ENCODE peak calls at places on chromosomes 16 and 17, in four cellular contexts. P is upper lobe of right lung, Z is fibroblast of lung, N is tibial nerve. R is an unnamed sample.

GRCh38 chr16:49463529-49463928 is 89.9 kb downstream of the C16orf78 start:
- DNase-seq in P (no peak), Z (no peak), N (no peak), R (no peak)

GRCh38 chr17:47735536-47736011 is 2.5 kb downstream of the TBX21 start:
- DNase-seq in P (peak), Z (no peak), N (no peak), R (no peak)

GRCh38 chr17:32671891-32672290 is 185.1 kb downstream of the CDK5R1 start:
- DNase-seq in P (no peak), Z (peak), N (peak), R (peak)

GRCh38 chr16:983044-984030 is 1.8 kb downstream of the SOX8 start:
- DNase-seq in P (no peak), Z (no peak), N (no peak), R (no peak)

GRCh38 chr17:75288784-75289121 is 480 bp downstream of the SLC25A19 start:
- DNase-seq in P (peak), Z (no peak), N (no peak), R (no peak)

GRCh38 chr16:68902376-68903345 is 59.3 kb downstream of the TANGO6 start:
- DNase-seq in P (no peak), Z (peak), N (no peak), R (peak)

GRCh38 chr17:56320443-56320842 is 167.2 kb downstream of the ANKFN1 start:
- DNase-seq in P (no peak), Z (no peak), N (no peak), R (no peak)

GRCh38 chr17:17366941-17367885 is 64.0 kb downstream of the NT5M start:
- DNase-seq in P (peak), Z (no peak), N (no peak), R (peak)

GRCh38 chr17:21287703-21288449 is 3.4 kb downstream of the MAP2K3 start:
- DNase-seq in P (peak), Z (peak), N (peak), R (peak)

GRCh38 chr17:17511971-17512858 is 16.0 kb upstream of the RASD1 start:
- DNase-seq in P (no peak), Z (peak), N (no peak), R (peak)

GRCh38 chr16:23424292-23424958 is 28.6 kb downstream of the COG7 start:
- DNase-seq in P (peak), Z (peak), N (no peak), R (no peak)

GRCh38 chr16:31385680-31386079 is 7.5 kb upstream of the ITGAD start:
- DNase-seq in P (no peak), Z (no peak), N (no peak), R (no peak)

GRCh38 chr17:29722411-29723198 is 99.9 kb upstream of the CORO6 start:
- DNase-seq in P (no peak), Z (peak), N (peak), R (peak)

GRCh38 chr17:29125651-29126050 is 54.5 kb downstream of the MYO18A start:
- DNase-seq in P (no peak), Z (no peak), N (no peak), R (no peak)

GRCh38 chr16:81524382-81524781 is 79.8 kb downstream of the CMIP start:
- DNase-seq in P (peak), Z (no peak), N (no peak), R (no peak)

GRCh38 chr16:14527411-14528044 is 102.5 kb downstream of the PARN start:
- DNase-seq in P (no peak), Z (peak), N (peak), R (peak)

GRCh38 chr17:27533874-27534815 is 77.9 kb downstream of the KSR1 start:
- DNase-seq in P (peak), Z (peak), N (no peak), R (peak)

GRCh38 chr17:42358434-42358833 is 29.8 kb downstream of the STAT3 start:
- DNase-seq in P (no peak), Z (no peak), N (no peak), R (no peak)

GRCh38 chr17:43456661-43457361 is 27.0 kb upstream of the DHX8 start:
- DNase-seq in P (no peak), Z (peak), N (peak), R (peak)

GRCh38 chr17:38729886-38730525 is at the start of gene CISD3:
- DNase-seq in P (peak), Z (peak), N (peak), R (peak)

GRCh38 chr16:22813946-22814325 is at the start of gene HS3ST2:
- DNase-seq in P (peak), Z (no peak), N (no peak), R (peak)

GRCh38 chr16:19710991-19711545 is 7.0 kb downstream of the KNOP1 start:
- DNase-seq in P (no peak), Z (no peak), N (no peak), R (no peak)

GRCh38 chr16:787978-788398 is at the start of gene RPUSD1:
- DNase-seq in P (peak), Z (peak), N (no peak), R (no peak)

GRCh38 chr17:38748329-38749221 is at the start of gene PCGF2:
- DNase-seq in P (peak), Z (peak), N (peak), R (peak)

GRCh38 chr17:80863626-80864025 is 128.0 kb upstream of the CHMP6 start:
- DNase-seq in P (no peak), Z (no peak), N (no peak), R (no peak)

GRCh38 chr16:17364319-17365210 is 106.2 kb downstream of the XYLT1 start:
- DNase-seq in P (no peak), Z (peak), N (peak), R (peak)

GRCh38 chr17:17868637-17869522 is 32.1 kb upstream of the SREBF1 start:
- DNase-seq in P (no peak), Z (peak), N (no peak), R (peak)

GRCh38 chr17:56185491-56185890 is 32.2 kb downstream of the ANKFN1 start:
- DNase-seq in P (no peak), Z (peak), N (no peak), R (peak)

GRCh38 chr16:56985288-56985961 is 3.9 kb upstream of the NLRC5 start:
- DNase-seq in P (no peak), Z (peak), N (peak), R (peak)

GRCh38 chr17:59331929-59332889 is 754 bp downstream of the YPEL2 start:
- DNase-seq in P (peak), Z (no peak), N (peak), R (no peak)

GRCh38 chr17:17935321-17936271 is 36.6 kb downstream of the TOM1L2 start:
- DNase-seq in P (no peak), Z (peak), N (peak), R (peak)

GRCh38 chr16:2842340-2843000 is 12.4 kb downstream of the ZG16B start:
- DNase-seq in P (peak), Z (peak), N (no peak), R (peak)
- TF ChIP-seq CTCF in P (peak), Z (peak), N (no peak), R (peak)

GRCh38 chr17:50432125-50432762 is 6.2 kb downstream of the ACSF2 start:
- DNase-seq in P (no peak), Z (no peak), N (no peak), R (no peak)
- TF ChIP-seq CTCF in P (no peak), Z (no peak), N (no peak), R (no peak)

GRCh38 chr17:49254066-49254465 is 23.5 kb upstream of the PHOSPHO1 start:
- DNase-seq in P (no peak), Z (no peak), N (no peak), R (no peak)
- TF ChIP-seq CTCF in P (no peak), Z (no peak), N (no peak), R (no peak)

GRCh38 chr17:79045830-79046500 is 22.0 kb downstream of the C1QTNF1 start:
- DNase-seq in P (peak), Z (peak), N (peak), R (peak)
- TF ChIP-seq CTCF in P (peak), Z (peak), N (peak), R (peak)

GRCh38 chr17:77375526-77375916 is 234.8 kb downstream of the SEC14L1 start:
- DNase-seq in P (no peak), Z (no peak), N (no peak), R (no peak)

GRCh38 chr17:77375108-77375507 is 234.3 kb downstream of the SEC14L1 start:
- DNase-seq in P (peak), Z (no peak), N (no peak), R (no peak)

GRCh38 chr17:77373298-77374169 is 232.8 kb downstream of the SEC14L1 start:
- DNase-seq in P (peak), Z (no peak), N (peak), R (no peak)

GRCh38 chr17:77372444-77373297 is 231.9 kb downstream of the SEC14L1 start:
- DNase-seq in P (peak), Z (peak), N (peak), R (peak)

DNA sequence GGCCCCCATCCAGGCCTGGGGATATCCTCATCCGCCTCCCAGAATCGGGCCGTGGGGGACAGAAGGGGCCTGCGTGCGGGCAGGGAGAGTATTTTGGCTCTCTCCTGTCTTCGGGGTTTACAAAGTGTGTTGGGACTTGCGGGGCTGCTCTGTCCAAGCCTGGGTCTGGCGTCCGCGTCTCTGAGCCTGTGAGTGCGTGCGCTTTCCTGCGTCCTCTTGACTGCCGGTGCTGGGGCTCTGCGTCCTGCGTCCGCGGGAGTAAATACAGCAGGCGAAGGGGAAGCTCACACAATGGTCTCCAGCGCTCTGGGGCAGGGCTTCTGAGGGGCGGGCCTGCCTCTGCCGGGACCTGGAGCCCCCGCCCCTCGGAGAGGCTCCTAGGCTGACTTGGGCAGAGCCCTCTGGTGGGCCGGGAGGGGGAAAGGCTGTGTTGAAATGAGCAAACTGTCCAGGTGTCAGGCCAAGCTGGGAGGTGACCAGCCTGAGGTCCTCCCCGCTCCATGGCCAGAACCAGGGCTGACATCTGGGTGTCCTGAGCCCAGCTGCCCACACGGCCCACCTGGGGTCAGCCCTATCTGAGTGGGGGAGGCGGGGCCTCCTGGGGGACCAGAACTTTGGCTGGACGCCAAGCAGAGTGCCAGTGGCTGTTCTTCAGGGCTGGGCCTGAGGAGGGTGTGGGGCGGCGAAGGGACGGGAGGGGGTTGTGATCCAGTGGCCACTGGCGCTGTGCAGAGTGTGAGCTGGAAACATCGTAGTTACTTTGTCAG is 233.6 kb downstream of the SEC14L1 start:
- DNase-seq in P (peak), Z (peak), N (peak), R (peak)
- TF ChIP-seq CTCF in P (peak), Z (peak), N (no peak), R (peak)

DNA sequence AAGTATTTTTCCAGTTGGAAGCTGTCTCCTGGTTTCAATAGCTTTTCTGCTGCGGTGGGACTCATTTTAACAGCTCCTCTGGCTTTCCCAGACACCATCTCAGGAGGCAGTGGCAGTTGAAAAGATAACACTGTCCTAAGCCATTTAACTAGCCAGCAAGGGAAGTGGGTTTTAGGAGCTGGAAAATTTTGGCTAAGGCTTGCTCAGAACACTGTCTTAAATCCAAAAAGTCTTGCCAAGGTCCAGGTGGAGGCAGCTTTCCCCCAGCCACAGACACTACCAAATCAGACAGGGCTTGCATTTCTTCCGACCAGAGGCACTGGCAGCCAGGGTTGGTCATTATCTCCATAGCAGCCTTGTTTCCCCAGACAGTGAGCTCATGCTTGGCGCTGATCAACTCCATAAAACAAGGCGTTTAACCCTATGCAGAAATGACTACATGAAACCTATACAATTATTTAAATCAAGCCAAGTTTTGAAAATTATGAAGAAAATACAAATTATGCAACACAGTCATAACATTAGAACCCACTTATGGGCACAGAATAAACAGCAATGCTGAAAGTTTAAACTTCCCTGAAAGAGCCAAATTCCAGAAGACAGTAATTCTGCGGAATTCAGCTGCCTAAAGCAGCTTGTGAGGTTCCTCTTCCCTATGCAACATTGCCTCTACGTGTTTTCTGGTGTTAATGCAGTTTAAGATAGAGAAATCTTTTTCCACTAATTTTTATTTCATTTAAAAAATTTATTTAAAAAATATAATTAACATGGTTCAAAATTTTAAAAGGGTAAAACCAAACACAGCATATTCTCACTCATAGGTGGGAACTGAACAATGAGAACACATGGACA is 25.0 kb downstream of the GABARAPL2 start:
- DNase-seq in P (no peak), Z (peak), N (peak), R (peak)
- TF ChIP-seq CTCF in P (no peak), Z (peak), N (no peak), R (no peak)

GRCh38 chr16:24671455-24671954 is 57.9 kb upstream of the TNRC6A start:
- DNase-seq in P (no peak), Z (no peak), N (no peak), R (no peak)
- TF ChIP-seq CTCF in P (no peak), Z (no peak), N (no peak), R (no peak)